ENCODE peak calls at places on chromosomes 11 and 22, in eight cellular contexts. One of them, this sample, is unnamed.

GRCh38 chr11:120199613-120200012 is 11.2 kb upstream of the OAF start:
- DNase-seq in ovary: no peak
- DNase-seq in A549: no peak
- DNase-seq in transverse colon: no peak
- DNase-seq in sigmoid colon: no peak
- DNase-seq in stomach: no peak
- DNase-seq in GM12878: no peak
- DNase-seq in tibial nerve: no peak
- DNase-seq in this sample: no peak

GRCh38 chr11:134728186-134728585 is 316.1 kb upstream of the B3GAT1 start:
- DNase-seq in transverse colon: no peak
- DNase-seq in A549: no peak
- DNase-seq in ovary: no peak
- DNase-seq in GM12878: no peak
- DNase-seq in stomach: no peak
- DNase-seq in tibial nerve: no peak
- DNase-seq in sigmoid colon: no peak
- DNase-seq in this sample: no peak

GRCh38 chr22:17570851-17571631 is 7.7 kb downstream of the SLC25A18 start:
- DNase-seq in A549: no peak
- DNase-seq in ovary: peak; percentile 85
- DNase-seq in tibial nerve: peak; percentile 33
- DNase-seq in stomach: peak; percentile 67
- DNase-seq in transverse colon: peak; percentile 76
- DNase-seq in sigmoid colon: peak; percentile 98
- DNase-seq in GM12878: no peak
- DNase-seq in this sample: peak; percentile 62

GRCh38 chr11:8532475-8532874 is 61.6 kb downstream of the STK33 start:
- DNase-seq in transverse colon: no peak
- DNase-seq in GM12878: peak; percentile 51
- DNase-seq in sigmoid colon: no peak
- DNase-seq in A549: no peak
- DNase-seq in stomach: no peak
- DNase-seq in tibial nerve: no peak
- DNase-seq in ovary: no peak
- DNase-seq in this sample: no peak

GRCh38 chr22:27718186-27719032 is 83.1 kb downstream of the MN1 start:
- DNase-seq in ovary: peak; percentile 61
- DNase-seq in transverse colon: peak; percentile 57
- DNase-seq in sigmoid colon: peak; percentile 92
- DNase-seq in stomach: peak; percentile 33
- DNase-seq in A549: peak; percentile 92
- DNase-seq in tibial nerve: peak; percentile 30
- DNase-seq in GM12878: no peak
- DNase-seq in this sample: no peak

GRCh38 chr11:62544521-62545436 is 1.8 kb downstream of the AHNAK start:
- DNase-seq in transverse colon: peak; percentile 68
- DNase-seq in ovary: no peak
- DNase-seq in tibial nerve: no peak
- DNase-seq in A549: peak; percentile 49
- DNase-seq in stomach: no peak
- DNase-seq in sigmoid colon: peak; percentile 69
- DNase-seq in GM12878: no peak
- DNase-seq in this sample: no peak

GRCh38 chr11:116276051-116277044 is 496.4 kb downstream of the BUD13 start:
- DNase-seq in stomach: peak; percentile 82
- DNase-seq in sigmoid colon: peak; percentile 85
- DNase-seq in GM12878: no peak
- DNase-seq in transverse colon: peak; percentile 86
- DNase-seq in A549: peak; percentile 44
- DNase-seq in tibial nerve: peak; percentile 69
- DNase-seq in ovary: peak; percentile 77
- DNase-seq in this sample: peak; percentile 77

GRCh38 chr11:2261436-2262230 is 8.8 kb downstream of the ASCL2 start:
- DNase-seq in transverse colon: no peak
- DNase-seq in ovary: peak; percentile 15
- DNase-seq in sigmoid colon: no peak
- DNase-seq in tibial nerve: no peak
- DNase-seq in stomach: no peak
- DNase-seq in A549: no peak
- DNase-seq in GM12878: no peak
- DNase-seq in this sample: peak; percentile 61

GRCh38 chr11:71998649-71999310 is at the start of gene IL18BP:
- DNase-seq in GM12878: peak; percentile 44
- DNase-seq in ovary: no peak
- DNase-seq in tibial nerve: no peak
- DNase-seq in A549: no peak
- DNase-seq in stomach: no peak
- DNase-seq in sigmoid colon: peak; percentile 68
- DNase-seq in transverse colon: peak; percentile 39
- DNase-seq in this sample: peak; percentile 68

GRCh38 chr11:59746111-59746510 is 9.1 kb upstream of the STX3 start:
- DNase-seq in GM12878: no peak
- DNase-seq in stomach: no peak
- DNase-seq in sigmoid colon: no peak
- DNase-seq in ovary: no peak
- DNase-seq in A549: no peak
- DNase-seq in transverse colon: no peak
- DNase-seq in tibial nerve: no peak
- DNase-seq in this sample: no peak

GRCh38 chr11:132126973-132127900 is 756.8 kb downstream of the NTM start:
- DNase-seq in stomach: no peak
- DNase-seq in GM12878: no peak
- DNase-seq in transverse colon: peak; percentile 12
- DNase-seq in sigmoid colon: peak; percentile 71
- DNase-seq in ovary: no peak
- DNase-seq in A549: no peak
- DNase-seq in tibial nerve: peak; percentile 61
- DNase-seq in this sample: no peak
- H3K4me3 ChIP-seq in stomach: peak overlapping the region; percentile 27
- H3K4me3 ChIP-seq in GM12878: no peak overlapping the region
- H3K4me3 ChIP-seq in transverse colon: peak overlapping the region; percentile 23
- H3K4me3 ChIP-seq in sigmoid colon: peak overlapping the region; percentile 41
- H3K4me3 ChIP-seq in ovary: no peak overlapping the region
- H3K4me3 ChIP-seq in A549: no peak overlapping the region
- H3K4me3 ChIP-seq in tibial nerve: peak overlapping the region; percentile 26
- H3K4me3 ChIP-seq in this sample: peak overlapping the region; percentile 20

DNA sequence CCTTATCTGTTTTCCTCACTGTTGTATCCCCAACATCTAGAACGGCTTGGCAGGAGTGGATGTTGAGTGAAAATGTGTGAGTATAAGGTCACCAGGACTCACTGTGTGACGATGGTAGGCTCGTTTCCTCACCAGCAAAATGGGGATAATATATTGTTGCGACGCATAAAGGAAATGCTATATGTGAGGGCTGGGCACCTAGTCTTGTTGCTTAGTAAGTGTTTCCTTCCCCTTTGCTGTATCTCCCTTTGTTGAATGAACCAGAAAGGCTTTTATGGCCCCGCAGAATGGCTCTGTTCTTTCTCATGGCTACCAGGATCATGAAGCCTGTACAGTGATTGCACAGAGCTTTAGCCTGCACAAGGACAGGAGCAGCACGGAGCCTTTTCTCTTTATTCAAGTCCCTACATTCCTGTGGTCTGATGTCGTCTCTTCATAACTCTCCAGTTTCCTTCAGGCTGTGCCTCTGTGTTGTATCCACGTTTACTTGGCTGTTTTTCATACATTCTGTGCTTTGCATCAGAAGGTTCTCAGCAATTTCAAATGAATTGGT is 5.4 kb downstream of the TNRC6B start:
- DNase-seq in A549: no peak
- DNase-seq in sigmoid colon: peak; percentile 78
- DNase-seq in ovary: no peak
- DNase-seq in stomach: no peak
- DNase-seq in GM12878: no peak
- DNase-seq in transverse colon: peak; percentile 33
- DNase-seq in tibial nerve: no peak
- DNase-seq in this sample: peak; percentile 30
- TF ChIP-seq EP300 in A549: no peak
- TF ChIP-seq EP300 in sigmoid colon: no peak
- TF ChIP-seq EP300 in ovary: no peak
- TF ChIP-seq EP300 in stomach: no peak
- TF ChIP-seq EP300 in GM12878: no peak
- TF ChIP-seq EP300 in transverse colon: no peak
- TF ChIP-seq EP300 in tibial nerve: no peak
- TF ChIP-seq EP300 in this sample: no peak

GRCh38 chr22:41568811-41569210 is 8.0 kb downstream of the CSDC2 start:
- DNase-seq in sigmoid colon: no peak
- DNase-seq in tibial nerve: no peak
- DNase-seq in transverse colon: no peak
- DNase-seq in A549: no peak
- DNase-seq in stomach: no peak
- DNase-seq in GM12878: no peak
- DNase-seq in ovary: no peak
- DNase-seq in this sample: no peak

GRCh38 chr22:41573677-41574264 is 13.0 kb downstream of the CSDC2 start:
- DNase-seq in ovary: peak; percentile 41
- DNase-seq in sigmoid colon: no peak
- DNase-seq in GM12878: no peak
- DNase-seq in tibial nerve: no peak
- DNase-seq in A549: no peak
- DNase-seq in transverse colon: no peak
- DNase-seq in stomach: no peak
- DNase-seq in this sample: no peak

GRCh38 chr22:41574847-41575381 is 14.1 kb downstream of the CSDC2 start:
- DNase-seq in GM12878: no peak
- DNase-seq in A549: no peak
- DNase-seq in transverse colon: peak; percentile 44
- DNase-seq in ovary: peak; percentile 88
- DNase-seq in tibial nerve: peak; percentile 61
- DNase-seq in sigmoid colon: peak; percentile 94
- DNase-seq in stomach: peak; percentile 49
- DNase-seq in this sample: peak; percentile 87

GRCh38 chr22:41575533-41575932 is 14.1 kb downstream of the PMM1 start:
- DNase-seq in sigmoid colon: no peak
- DNase-seq in stomach: no peak
- DNase-seq in A549: no peak
- DNase-seq in tibial nerve: no peak
- DNase-seq in GM12878: no peak
- DNase-seq in ovary: no peak
- DNase-seq in transverse colon: no peak
- DNase-seq in this sample: no peak

DNA sequence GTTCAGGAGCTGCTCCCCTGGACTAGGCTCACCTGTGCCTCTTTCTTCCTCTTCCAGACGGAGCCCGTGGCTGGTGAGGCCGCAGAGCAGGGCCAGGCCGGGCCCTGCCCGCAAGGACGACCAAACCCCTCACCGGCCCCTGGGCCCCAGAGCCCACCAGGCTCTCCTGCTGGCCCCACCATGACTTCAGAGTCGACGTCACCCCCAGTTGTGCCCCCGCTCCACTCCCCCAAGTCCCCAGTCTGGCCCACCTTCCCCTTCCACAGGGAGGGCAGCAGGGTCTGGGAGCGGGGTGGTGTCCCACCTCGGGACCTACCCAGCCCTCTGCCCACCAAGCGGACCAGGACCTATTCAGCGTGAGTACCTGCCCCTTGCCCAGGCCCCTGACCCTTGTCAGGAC is 11.0 kb downstream of the CSDC2 start:
- DNase-seq in stomach: no peak
- DNase-seq in sigmoid colon: no peak
- DNase-seq in transverse colon: no peak
- DNase-seq in ovary: no peak
- DNase-seq in A549: no peak
- DNase-seq in GM12878: no peak
- DNase-seq in tibial nerve: no peak
- DNase-seq in this sample: no peak
- TF ChIP-seq POLR2A in stomach: no peak
- TF ChIP-seq POLR2A in sigmoid colon: no peak
- TF ChIP-seq POLR2A in transverse colon: no peak
- TF ChIP-seq POLR2A in ovary: no peak
- TF ChIP-seq POLR2A in A549: no peak
- TF ChIP-seq POLR2A in GM12878: no peak
- TF ChIP-seq POLR2A in tibial nerve: no peak
- TF ChIP-seq POLR2A in this sample: no peak

DNA sequence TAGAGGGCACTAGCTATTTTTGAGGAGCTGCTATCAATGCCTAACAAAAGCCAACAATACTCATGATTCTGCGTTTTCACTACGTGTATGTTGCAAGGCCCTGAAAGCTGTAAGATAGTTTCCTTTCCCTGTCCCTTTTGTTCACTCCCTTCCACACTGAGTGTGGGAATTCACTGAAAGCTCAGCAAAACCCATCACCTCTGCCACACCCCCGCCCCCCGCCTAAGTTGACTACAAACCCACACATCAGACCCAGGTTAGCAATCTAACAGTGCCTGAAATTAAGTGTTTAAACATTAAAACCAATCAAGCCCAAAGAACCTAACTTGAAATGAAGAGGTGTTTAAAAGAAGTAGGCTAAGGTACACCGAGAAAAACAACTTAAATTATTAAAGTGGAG is 6.1 kb upstream of the LDLRAD3 start:
- DNase-seq in tibial nerve: no peak
- DNase-seq in stomach: no peak
- DNase-seq in A549: no peak
- DNase-seq in GM12878: no peak
- DNase-seq in transverse colon: no peak
- DNase-seq in ovary: no peak
- DNase-seq in sigmoid colon: no peak
- DNase-seq in this sample: no peak
- H3K4me3 ChIP-seq in tibial nerve: no peak overlapping the region
- H3K4me3 ChIP-seq in stomach: no peak overlapping the region
- H3K4me3 ChIP-seq in A549: no peak overlapping the region
- H3K4me3 ChIP-seq in GM12878: no peak overlapping the region
- H3K4me3 ChIP-seq in transverse colon: no peak overlapping the region
- H3K4me3 ChIP-seq in ovary: no peak overlapping the region
- H3K4me3 ChIP-seq in sigmoid colon: no peak overlapping the region
- H3K4me3 ChIP-seq in this sample: no peak overlapping the region

GRCh38 chr22:42906605-42907338 is 49.7 kb upstream of the ARFGAP3 start:
- DNase-seq in A549: no peak
- DNase-seq in tibial nerve: peak; percentile 55
- DNase-seq in stomach: no peak
- DNase-seq in sigmoid colon: peak; percentile 86
- DNase-seq in ovary: peak; percentile 69
- DNase-seq in transverse colon: no peak
- DNase-seq in GM12878: no peak
- DNase-seq in this sample: no peak
- TF ChIP-seq EP300 in A549: no peak
- TF ChIP-seq EP300 in tibial nerve: no peak
- TF ChIP-seq EP300 in stomach: no peak
- TF ChIP-seq EP300 in sigmoid colon: no peak
- TF ChIP-seq EP300 in ovary: no peak
- TF ChIP-seq EP300 in transverse colon: no peak
- TF ChIP-seq EP300 in GM12878: no peak
- TF ChIP-seq EP300 in this sample: no peak

This sample was measured in upper lobe of left lung.